ENCODE peak calls at places on chromosome 16, in nine cellular contexts. One of them, this sample, is unnamed.
A peak's percentile ranks its signal among the peaks of the same experiment; 100 is the strongest.

GRCh38 chr16:75402174-75402820 is 31.0 kb downstream of the CFDP1 start:
- DNase-seq in stimulated activated CD4-positive, alpha-beta T cell treated with anti-CD3 and anti-CD28 coated beads, TNF-alpha, amount 100 ng/mL, for 4 hours: no peak
- DNase-seq in H9: no peak
- DNase-seq in AML-193: no peak
- DNase-seq in iPS-NIHi11: no peak
- DNase-seq in heart right ventricle: peak; percentile 15
- DNase-seq in activated effector memory CD4-positive, alpha-beta T cell treated with Interleukin-2 at 50 U/mL for 16 hours: no peak
- DNase-seq in CD4-positive, alpha-beta memory T cell: no peak
- DNase-seq in astrocyte: peak; percentile 80
- DNase-seq in this sample: no peak

GRCh38 chr16:87469186-87469585 is 23.6 kb downstream of the ZCCHC14 start:
- DNase-seq in AML-193: no peak
- DNase-seq in H9: no peak
- DNase-seq in heart right ventricle: no peak
- DNase-seq in iPS-NIHi11: no peak
- DNase-seq in activated effector memory CD4-positive, alpha-beta T cell treated with Interleukin-2 at 50 U/mL for 16 hours: no peak
- DNase-seq in CD4-positive, alpha-beta memory T cell: no peak
- DNase-seq in stimulated activated CD4-positive, alpha-beta T cell treated with anti-CD3 and anti-CD28 coated beads, TNF-alpha, amount 100 ng/mL, for 4 hours: no peak
- DNase-seq in astrocyte: no peak
- DNase-seq in this sample: no peak

GRCh38 chr16:16067127-16067526 is 117.7 kb downstream of the ABCC1 start:
- DNase-seq in CD4-positive, alpha-beta memory T cell: no peak
- DNase-seq in heart right ventricle: peak; percentile 32
- DNase-seq in activated effector memory CD4-positive, alpha-beta T cell treated with Interleukin-2 at 50 U/mL for 16 hours: no peak
- DNase-seq in stimulated activated CD4-positive, alpha-beta T cell treated with anti-CD3 and anti-CD28 coated beads, TNF-alpha, amount 100 ng/mL, for 4 hours: no peak
- DNase-seq in iPS-NIHi11: no peak
- DNase-seq in AML-193: no peak
- DNase-seq in astrocyte: peak; percentile 73
- DNase-seq in H9: no peak
- DNase-seq in this sample: no peak

GRCh38 chr16:31423241-31423640 is 4.9 kb downstream of the COX6A2 start:
- DNase-seq in astrocyte: no peak
- DNase-seq in CD4-positive, alpha-beta memory T cell: no peak
- DNase-seq in stimulated activated CD4-positive, alpha-beta T cell treated with anti-CD3 and anti-CD28 coated beads, TNF-alpha, amount 100 ng/mL, for 4 hours: no peak
- DNase-seq in iPS-NIHi11: no peak
- DNase-seq in activated effector memory CD4-positive, alpha-beta T cell treated with Interleukin-2 at 50 U/mL for 16 hours: no peak
- DNase-seq in heart right ventricle: no peak
- DNase-seq in H9: no peak
- DNase-seq in AML-193: no peak
- DNase-seq in this sample: no peak

GRCh38 chr16:12405083-12405482 is 398.6 kb downstream of the CPPED1 start:
- DNase-seq in heart right ventricle: no peak
- DNase-seq in AML-193: no peak
- DNase-seq in H9: no peak
- DNase-seq in stimulated activated CD4-positive, alpha-beta T cell treated with anti-CD3 and anti-CD28 coated beads, TNF-alpha, amount 100 ng/mL, for 4 hours: no peak
- DNase-seq in activated effector memory CD4-positive, alpha-beta T cell treated with Interleukin-2 at 50 U/mL for 16 hours: no peak
- DNase-seq in iPS-NIHi11: no peak
- DNase-seq in astrocyte: no peak
- DNase-seq in CD4-positive, alpha-beta memory T cell: no peak
- DNase-seq in this sample: no peak

GRCh38 chr16:53168744-53169143 is 114.0 kb downstream of the CHD9 start:
- DNase-seq in H9: no peak
- DNase-seq in CD4-positive, alpha-beta memory T cell: no peak
- DNase-seq in activated effector memory CD4-positive, alpha-beta T cell treated with Interleukin-2 at 50 U/mL for 16 hours: no peak
- DNase-seq in heart right ventricle: no peak
- DNase-seq in iPS-NIHi11: no peak
- DNase-seq in AML-193: no peak
- DNase-seq in stimulated activated CD4-positive, alpha-beta T cell treated with anti-CD3 and anti-CD28 coated beads, TNF-alpha, amount 100 ng/mL, for 4 hours: no peak
- DNase-seq in astrocyte: no peak
- DNase-seq in this sample: no peak

GRCh38 chr16:31869511-31870201 is 4.0 kb upstream of the ZNF267 start:
- DNase-seq in iPS-NIHi11: no peak
- DNase-seq in CD4-positive, alpha-beta memory T cell: peak; percentile 96
- DNase-seq in activated effector memory CD4-positive, alpha-beta T cell treated with Interleukin-2 at 50 U/mL for 16 hours: peak; percentile 58
- DNase-seq in heart right ventricle: peak; percentile 53
- DNase-seq in H9: peak; percentile 31
- DNase-seq in stimulated activated CD4-positive, alpha-beta T cell treated with anti-CD3 and anti-CD28 coated beads, TNF-alpha, amount 100 ng/mL, for 4 hours: no peak
- DNase-seq in AML-193: peak; percentile 97
- DNase-seq in astrocyte: peak; percentile 76
- DNase-seq in this sample: peak; percentile 90

GRCh38 chr16:49854227-49855203 is 1.4 kb downstream of the ZNF423 start:
- DNase-seq in AML-193: no peak
- DNase-seq in astrocyte: no peak
- DNase-seq in CD4-positive, alpha-beta memory T cell: no peak
- DNase-seq in heart right ventricle: no peak
- DNase-seq in iPS-NIHi11: peak; percentile 74
- DNase-seq in H9: no peak
- DNase-seq in stimulated activated CD4-positive, alpha-beta T cell treated with anti-CD3 and anti-CD28 coated beads, TNF-alpha, amount 100 ng/mL, for 4 hours: no peak
- DNase-seq in activated effector memory CD4-positive, alpha-beta T cell treated with Interleukin-2 at 50 U/mL for 16 hours: no peak
- DNase-seq in this sample: no peak

GRCh38 chr16:4261557-4262172 is 11.2 kb downstream of the TFAP4 start:
- DNase-seq in H9: peak; percentile 92
- DNase-seq in activated effector memory CD4-positive, alpha-beta T cell treated with Interleukin-2 at 50 U/mL for 16 hours: no peak
- DNase-seq in CD4-positive, alpha-beta memory T cell: no peak
- DNase-seq in iPS-NIHi11: peak; percentile 84
- DNase-seq in astrocyte: peak; percentile 5
- DNase-seq in heart right ventricle: no peak
- DNase-seq in AML-193: no peak
- DNase-seq in stimulated activated CD4-positive, alpha-beta T cell treated with anti-CD3 and anti-CD28 coated beads, TNF-alpha, amount 100 ng/mL, for 4 hours: peak; percentile 18
- DNase-seq in this sample: no peak

GRCh38 chr16:88628512-88628974 is 9.8 kb upstream of the IL17C start:
- DNase-seq in heart right ventricle: peak; percentile 75
- DNase-seq in iPS-NIHi11: peak; percentile 89
- DNase-seq in CD4-positive, alpha-beta memory T cell: peak; percentile 8
- DNase-seq in AML-193: no peak
- DNase-seq in stimulated activated CD4-positive, alpha-beta T cell treated with anti-CD3 and anti-CD28 coated beads, TNF-alpha, amount 100 ng/mL, for 4 hours: no peak
- DNase-seq in H9: peak; percentile 90
- DNase-seq in activated effector memory CD4-positive, alpha-beta T cell treated with Interleukin-2 at 50 U/mL for 16 hours: no peak
- DNase-seq in astrocyte: no peak
- DNase-seq in this sample: no peak

GRCh38 chr16:87830673-87831420 is 38.5 kb downstream of the SLC7A5 start:
- DNase-seq in iPS-NIHi11: no peak
- DNase-seq in astrocyte: no peak
- DNase-seq in AML-193: no peak
- DNase-seq in activated effector memory CD4-positive, alpha-beta T cell treated with Interleukin-2 at 50 U/mL for 16 hours: no peak
- DNase-seq in heart right ventricle: no peak
- DNase-seq in CD4-positive, alpha-beta memory T cell: peak; percentile 42
- DNase-seq in H9: no peak
- DNase-seq in stimulated activated CD4-positive, alpha-beta T cell treated with anti-CD3 and anti-CD28 coated beads, TNF-alpha, amount 100 ng/mL, for 4 hours: no peak
- DNase-seq in this sample: no peak

GRCh38 chr16:85593503-85594195 is 19.5 kb upstream of the GSE1 start:
- DNase-seq in heart right ventricle: no peak
- DNase-seq in AML-193: no peak
- DNase-seq in H9: no peak
- DNase-seq in activated effector memory CD4-positive, alpha-beta T cell treated with Interleukin-2 at 50 U/mL for 16 hours: no peak
- DNase-seq in stimulated activated CD4-positive, alpha-beta T cell treated with anti-CD3 and anti-CD28 coated beads, TNF-alpha, amount 100 ng/mL, for 4 hours: no peak
- DNase-seq in astrocyte: no peak
- DNase-seq in iPS-NIHi11: no peak
- DNase-seq in CD4-positive, alpha-beta memory T cell: peak; percentile 16
- DNase-seq in this sample: peak; percentile 40

GRCh38 chr16:15757630-15758251 is 99.1 kb downstream of the MYH11 start:
- DNase-seq in heart right ventricle: no peak
- DNase-seq in astrocyte: no peak
- DNase-seq in AML-193: no peak
- DNase-seq in H9: peak; percentile 60
- DNase-seq in CD4-positive, alpha-beta memory T cell: no peak
- DNase-seq in iPS-NIHi11: no peak
- DNase-seq in stimulated activated CD4-positive, alpha-beta T cell treated with anti-CD3 and anti-CD28 coated beads, TNF-alpha, amount 100 ng/mL, for 4 hours: no peak
- DNase-seq in activated effector memory CD4-positive, alpha-beta T cell treated with Interleukin-2 at 50 U/mL for 16 hours: no peak
- DNase-seq in this sample: no peak

GRCh38 chr16:81778861-81779539 is at the start of gene PLCG2:
- DNase-seq in AML-193: peak; percentile 60
- DNase-seq in H9: peak; percentile 79
- DNase-seq in astrocyte: no peak
- DNase-seq in CD4-positive, alpha-beta memory T cell: no peak
- DNase-seq in iPS-NIHi11: peak; percentile 95
- DNase-seq in activated effector memory CD4-positive, alpha-beta T cell treated with Interleukin-2 at 50 U/mL for 16 hours: peak; percentile 58
- DNase-seq in heart right ventricle: peak; percentile 66
- DNase-seq in stimulated activated CD4-positive, alpha-beta T cell treated with anti-CD3 and anti-CD28 coated beads, TNF-alpha, amount 100 ng/mL, for 4 hours: peak; percentile 36
- DNase-seq in this sample: no peak